ENCODE peak calls at places on chromosomes 13 and 19, in six cellular contexts. U is PC-3, X is hepatocyte, N is GM23248, O is SK-N-SH, V is MM.1S. H is an unnamed sample.

GRCh38 chr13:31543190-31543589 is 196.1 kb upstream of the RXFP2 start:
- DNase-seq in U (no peak), X (no peak), N (no peak), O (no peak), V (no peak), H (no peak)

GRCh38 chr13:111952814-111953213 is 114.1 kb upstream of the SOX1 start:
- DNase-seq in U (no peak), X (no peak), N (no peak), O (no peak), V (no peak), H (no peak)

GRCh38 chr19:1514295-1514661 is 1.5 kb upstream of the ADAMTSL5 start:
- DNase-seq in U (no peak), X (no peak), N (no peak), O (no peak), V (no peak), H (no peak)

GRCh38 chr13:29436291-29436690 is 159.2 kb downstream of the SLC7A1 start:
- DNase-seq in U (peak), X (no peak), N (peak), O (no peak), V (no peak), H (no peak)

GRCh38 chr13:36369268-36370107 is 23.3 kb upstream of the SPART start:
- DNase-seq in U (no peak), X (no peak), N (no peak), O (no peak), V (no peak), H (no peak)

GRCh38 chr19:13297023-13297422 is 146.8 kb downstream of the IER2 start:
- DNase-seq in U (no peak), X (no peak), N (peak), O (no peak), V (no peak), H (no peak)

GRCh38 chr13:107296804-107297203 is 728.9 kb upstream of the ARGLU1 start:
- DNase-seq in U (peak), X (no peak), N (peak), O (no peak), V (no peak), H (no peak)

GRCh38 chr13:27446986-27447583 is 3.3 kb downstream of the MTIF3 start:
- DNase-seq in U (no peak), X (no peak), N (no peak), O (no peak), V (peak), H (no peak)

GRCh38 chr13:44236370-44236769 is 137.3 kb upstream of the SERP2 start:
- DNase-seq in U (no peak), X (no peak), N (peak), O (no peak), V (no peak), H (no peak)

GRCh38 chr19:12064266-12065099 is at the start of gene ZNF844:
- DNase-seq in U (peak), X (peak), N (peak), O (peak), V (no peak), H (peak)

GRCh38 chr19:52673014-52673413 is 34.9 kb upstream of the ZNF83 start:
- DNase-seq in U (no peak), X (no peak), N (no peak), O (no peak), V (no peak), H (no peak)

GRCh38 chr19:4705413-4706131 is 18.1 kb downstream of the DPP9 start:
- DNase-seq in U (no peak), X (no peak), N (no peak), O (no peak), V (no peak), H (no peak)

GRCh38 chr19:2634960-2635359 is 67.5 kb downstream of the GNG7 start:
- DNase-seq in U (no peak), X (no peak), N (no peak), O (no peak), V (no peak), H (no peak)

GRCh38 chr19:45448887-45449299 is 18.9 kb upstream of the FOSB start:
- DNase-seq in U (peak), X (no peak), N (peak), O (no peak), V (no peak), H (no peak)

GRCh38 chr19:15288146-15288963 is 44.0 kb downstream of the BRD4 start:
- DNase-seq in U (no peak), X (no peak), N (peak), O (peak), V (peak), H (peak)

GRCh38 chr13:36834299-36834698 is 15.3 kb downstream of the RFXAP start:
- DNase-seq in U (peak), X (no peak), N (peak), O (no peak), V (no peak), H (no peak)

GRCh38 chr19:50952890-50953289 is at the start of gene KLK5:
- DNase-seq in U (peak), X (no peak), N (peak), O (no peak), V (no peak), H (no peak)

GRCh38 chr13:33483471-33483870 is 197.9 kb upstream of the STARD13 start:
- DNase-seq in U (peak), X (no peak), N (peak), O (no peak), V (no peak), H (no peak)

GRCh38 chr19:7540761-7541480 is 5.4 kb downstream of the PNPLA6 start:
- DNase-seq in U (peak), X (no peak), N (peak), O (peak), V (no peak), H (peak)

DNA sequence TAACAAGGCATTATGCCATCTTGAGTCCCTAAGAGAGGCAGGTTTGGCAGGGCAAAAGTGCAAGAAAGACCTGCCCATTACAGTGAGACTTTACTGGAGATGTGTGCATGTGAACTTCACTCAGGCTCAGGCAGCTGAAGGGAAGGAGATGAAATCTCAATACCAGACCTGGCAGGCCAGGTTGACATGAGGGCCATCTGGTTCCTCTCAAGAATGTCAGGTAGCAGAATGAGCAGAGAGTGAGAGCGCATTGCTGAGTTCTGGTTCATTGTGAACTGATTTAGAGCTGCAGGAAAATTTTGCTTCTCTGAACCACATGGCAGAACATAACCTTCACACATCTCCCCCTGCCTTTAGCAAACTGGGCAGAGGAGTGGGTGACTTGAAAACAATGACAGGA is 406.3 kb downstream of the GPC5 start:
- DNase-seq in U (no peak), X (no peak), N (no peak), O (peak), V (no peak), H (no peak)
- H2AFZ ChIP-seq in U (no peak), X (no peak), N (no peak), O (no peak), V (no peak), H (no peak)

DNA sequence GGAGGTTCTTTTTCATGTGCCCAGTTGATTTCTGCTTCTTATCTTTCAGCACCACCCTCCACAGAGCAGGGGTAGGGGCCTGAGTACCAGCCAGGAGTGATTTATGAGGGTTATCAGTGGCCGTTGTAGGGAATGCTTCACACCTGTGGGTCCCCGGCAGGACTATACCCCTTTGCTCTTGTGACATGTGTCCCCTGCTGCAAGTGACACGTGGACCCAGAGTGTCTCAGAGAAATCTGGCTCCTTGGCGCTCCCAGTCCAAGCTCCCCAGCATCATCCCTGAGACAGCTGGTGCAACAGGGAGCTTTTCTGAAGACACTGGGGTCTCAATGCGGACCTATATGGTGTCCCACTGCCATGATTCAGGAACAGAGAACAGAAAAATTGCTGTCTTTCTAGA is 29.7 kb downstream of the SIAH3 start:
- DNase-seq in U (no peak), X (no peak), N (no peak), O (no peak), V (no peak), H (no peak)
- TF ChIP-seq EZH2phosphoT487 in U (no peak), X (no peak), N (no peak), O (no peak), V (no peak), H (no peak)

GRCh38 chr13:113934576-113934975 is 39.3 kb downstream of the C13orf46 start:
- DNase-seq in U (no peak), X (no peak), N (no peak), O (peak), V (no peak), H (no peak)

GRCh38 chr13:113933901-113934300 is 40.0 kb downstream of the C13orf46 start:
- DNase-seq in U (no peak), X (no peak), N (no peak), O (no peak), V (no peak), H (no peak)

GRCh38 chr13:113936166-113936565 is 37.7 kb downstream of the C13orf46 start:
- DNase-seq in U (no peak), X (no peak), N (no peak), O (peak), V (no peak), H (no peak)

GRCh38 chr13:113935523-113935922 is 38.4 kb downstream of the C13orf46 start:
- DNase-seq in U (no peak), X (no peak), N (no peak), O (peak), V (no peak), H (peak)

GRCh38 chr13:113935081-113935511 is 38.8 kb downstream of the C13orf46 start:
- DNase-seq in U (no peak), X (no peak), N (no peak), O (peak), V (no peak), H (peak)
- H2AFZ ChIP-seq in U (no peak), X (no peak), N (no peak), O (no peak), V (no peak), H (peak)

GRCh38 chr19:46981296-46981695 is 38.3 kb upstream of the NPAS1 start:
- DNase-seq in U (no peak), X (no peak), N (no peak), O (no peak), V (no peak), H (no peak)

GRCh38 chr19:46988614-46989230 is 30.9 kb upstream of the NPAS1 start:
- DNase-seq in U (no peak), X (no peak), N (no peak), O (no peak), V (no peak), H (no peak)

GRCh38 chr19:46983097-46983496 is 36.5 kb upstream of the NPAS1 start:
- DNase-seq in U (no peak), X (no peak), N (no peak), O (no peak), V (no peak), H (no peak)

GRCh38 chr19:46984077-46985010 is 35.3 kb upstream of the NPAS1 start:
- DNase-seq in U (peak), X (peak), N (peak), O (peak), V (no peak), H (no peak)

GRCh38 chr19:46985532-46986415 is 33.9 kb upstream of the NPAS1 start:
- DNase-seq in U (no peak), X (no peak), N (no peak), O (no peak), V (no peak), H (no peak)
- TF ChIP-seq EZH2phosphoT487 in U (no peak), X (no peak), N (no peak), O (no peak), V (no peak), H (no peak)

DNA sequence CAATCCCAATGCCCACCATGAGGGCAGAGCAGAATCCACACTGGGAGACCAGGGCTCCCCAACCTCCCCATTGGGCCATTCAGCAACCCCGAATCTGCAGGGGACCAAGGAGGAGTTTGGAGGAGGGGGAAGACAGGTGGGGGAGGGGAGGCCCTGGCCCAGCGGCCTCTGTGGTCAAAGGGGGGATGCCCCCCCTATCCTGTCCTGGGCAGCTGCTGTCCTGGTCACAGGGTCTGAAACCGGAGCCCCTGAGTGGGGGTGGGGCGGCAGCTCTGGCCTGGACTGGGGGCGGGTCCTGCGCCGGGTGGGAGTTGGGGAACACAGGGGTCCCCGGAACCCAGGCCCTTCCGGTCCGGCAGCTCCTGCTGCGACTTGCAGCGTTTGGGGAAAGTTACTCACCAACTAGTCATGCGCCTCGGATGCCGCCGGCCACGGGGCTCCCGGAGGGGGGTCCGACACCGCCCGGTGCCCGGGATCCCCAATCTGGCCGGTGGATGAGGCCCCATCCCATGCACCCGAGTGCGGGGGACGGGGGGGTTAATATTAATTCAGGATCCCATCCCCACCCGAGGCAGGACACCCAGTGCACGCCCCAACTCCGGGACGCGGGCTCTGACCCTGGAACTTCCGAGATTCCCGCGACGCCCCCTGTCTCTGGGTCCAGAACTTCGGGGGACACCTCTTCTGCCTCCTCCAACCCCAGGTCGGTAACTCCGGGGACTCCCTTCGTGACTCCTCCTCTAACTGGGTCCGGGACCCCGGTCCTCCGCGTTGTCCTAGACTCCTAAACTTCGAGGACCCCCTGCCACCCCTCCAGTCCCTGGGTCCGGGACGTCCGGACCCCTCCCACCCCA is 868 bp downstream of the HOMER3 start:
- DNase-seq in U (peak), X (peak), N (peak), O (peak), V (no peak), H (peak)
- H2AFZ ChIP-seq in U (peak), X (peak), N (peak), O (peak), V (peak), H (no peak)

DNA sequence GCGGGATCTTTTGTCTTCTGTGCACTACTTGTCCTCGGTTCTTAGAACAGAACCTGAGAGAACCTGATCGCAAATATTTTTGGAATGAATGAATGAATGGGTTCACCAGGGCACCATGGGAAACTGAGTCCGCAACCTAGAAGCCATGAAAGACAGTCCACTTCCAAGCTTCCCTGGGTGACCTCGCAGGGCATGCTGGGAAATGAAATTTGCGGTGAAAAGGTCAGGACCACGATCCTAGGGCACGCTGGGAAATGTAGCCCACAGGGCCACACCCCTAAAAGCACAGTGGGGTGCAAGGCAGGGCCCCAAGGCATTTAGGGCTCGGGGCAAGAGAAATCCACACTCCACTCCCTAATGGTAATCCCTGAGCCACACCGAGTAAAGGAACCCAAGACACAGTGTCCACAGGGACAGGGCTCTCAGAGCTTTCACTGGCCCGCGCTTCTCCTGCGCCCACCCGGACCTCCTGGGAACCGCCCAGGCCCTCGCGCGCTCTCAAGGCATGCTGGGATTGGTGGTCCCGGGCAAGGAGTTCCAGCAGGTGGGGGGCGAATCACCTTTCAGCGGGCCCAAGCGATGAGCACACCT is 1.1 kb upstream of the PPP1R12C start:
- DNase-seq in U (no peak), X (peak), N (peak), O (no peak), V (no peak), H (peak)
- TF ChIP-seq EZH2phosphoT487 in U (no peak), X (no peak), N (no peak), O (no peak), V (no peak), H (no peak)

DNA sequence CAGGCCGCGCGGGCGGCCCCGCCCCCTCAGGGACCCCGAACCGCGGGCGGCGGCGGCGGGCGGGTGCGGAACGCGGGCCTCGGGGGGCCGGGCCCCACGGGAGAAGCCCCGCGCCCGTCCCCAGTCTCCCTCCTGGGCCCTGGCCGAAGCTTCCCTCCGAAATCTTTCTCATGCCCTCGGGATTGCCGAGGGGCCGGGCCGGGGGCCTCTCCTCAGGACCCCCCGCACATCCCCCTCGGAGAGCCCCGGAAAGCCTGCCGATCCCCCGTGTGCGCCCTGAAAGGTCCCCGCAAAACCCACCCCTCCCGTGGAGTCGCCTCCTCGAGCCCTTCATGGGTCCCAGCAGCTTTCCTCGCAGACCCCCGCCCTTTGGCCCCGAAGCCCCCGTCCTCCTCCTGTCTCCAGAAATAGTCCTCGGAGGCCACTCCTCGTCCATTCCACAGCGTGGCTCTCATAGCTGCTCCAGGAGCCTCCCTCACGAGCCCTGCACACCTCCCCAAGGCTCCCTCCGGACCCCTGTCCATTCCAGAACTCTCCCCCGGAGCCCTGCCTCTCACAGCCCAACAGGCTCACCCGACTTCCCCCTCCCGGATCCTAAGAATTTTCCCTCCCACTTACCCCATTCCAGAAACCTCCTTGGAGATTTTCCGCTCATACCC is 555 bp downstream of the SAMD4B start:
- DNase-seq in U (no peak), X (peak), N (peak), O (peak), V (no peak), H (peak)
- H2AFZ ChIP-seq in U (no peak), X (no peak), N (no peak), O (no peak), V (peak), H (no peak)

H was measured in neural progenitor cell.